ENCODE peak calls at places on chromosomes 11 and 22, in six cellular contexts. F is mucosa of gallbladder, N is left ventricle myocardium inferior, V is cardiac fibroblast, U is HL-60, Z is NCI-H82. I is an unnamed sample.

GRCh38 chr11:120973501-120973900 is 50.4 kb upstream of the TBCEL start:
- DNase-seq in U (no peak), Z (no peak), F (no peak), V (no peak), N (no peak), I (no peak)

GRCh38 chr22:20086101-20086599 is 6.1 kb downstream of the DGCR8 start:
- DNase-seq in F (no peak), Z (no peak), N (no peak), V (no peak), U (no peak), I (peak)

GRCh38 chr11:91396243-91397133 is 828.1 kb upstream of the FAT3 start:
- DNase-seq in N (no peak), V (peak), Z (no peak), U (no peak), F (no peak), I (no peak)

GRCh38 chr11:103806130-103806900 is 230.1 kb upstream of the DDI1 start:
- DNase-seq in V (peak), U (no peak), Z (no peak), F (peak), N (no peak), I (no peak)

GRCh38 chr11:1392111-1392510 is 2.4 kb downstream of the BRSK2 start:
- DNase-seq in Z (no peak), N (no peak), V (no peak), U (no peak), F (no peak), I (no peak)

GRCh38 chr22:36753916-36754315 is 22.0 kb downstream of the IFT27 start:
- DNase-seq in Z (no peak), N (no peak), F (no peak), U (no peak), V (no peak), I (no peak)

GRCh38 chr11:73387594-73388021 is 11.4 kb downstream of the RELT start:
- DNase-seq in V (no peak), U (no peak), Z (no peak), F (no peak), N (no peak), I (no peak)

GRCh38 chr11:71447791-71448256 is 369 bp downstream of the DHCR7 start:
- DNase-seq in F (peak), Z (peak), V (no peak), U (no peak), N (no peak), I (peak)

GRCh38 chr11:9834281-9834680 is 170.4 kb downstream of the SWAP70 start:
- DNase-seq in U (no peak), Z (no peak), F (no peak), N (no peak), V (no peak), I (no peak)

GRCh38 chr11:78022397-78023396 is at the start of gene KCTD14:
- DNase-seq in F (no peak), Z (peak), N (no peak), U (no peak), V (peak), I (peak)

GRCh38 chr11:134039726-134040385 is 29.0 kb upstream of the JAM3 start:
- DNase-seq in F (no peak), V (no peak), N (no peak), U (no peak), Z (no peak), I (no peak)

GRCh38 chr11:126336065-126336464 is 19.4 kb upstream of the ST3GAL4 start:
- DNase-seq in Z (no peak), U (no peak), N (no peak), F (no peak), V (no peak), I (peak)

GRCh38 chr11:113534625-113535024 is 59.4 kb upstream of the DRD2 start:
- DNase-seq in V (no peak), N (no peak), F (no peak), U (no peak), Z (no peak), I (no peak)

GRCh38 chr22:27195104-27195503 is 537.7 kb downstream of the MIAT start:
- DNase-seq in Z (no peak), U (no peak), V (no peak), F (peak), N (peak), I (peak)

GRCh38 chr22:48827228-48827810 is 1000.4 kb downstream of the BRD1 start:
- DNase-seq in F (no peak), Z (no peak), N (no peak), V (no peak), U (no peak), I (no peak)

GRCh38 chr11:34585870-34586654 is 34.8 kb upstream of the EHF start:
- DNase-seq in Z (peak), N (no peak), U (peak), F (no peak), V (peak), I (no peak)

GRCh38 chr11:1832181-1832988 is 2.4 kb upstream of the SYT8 start:
- DNase-seq in Z (peak), F (no peak), V (no peak), N (peak), U (no peak), I (peak)

GRCh38 chr11:105177658-105178057 is 38.1 kb upstream of the CARD18 start:
- DNase-seq in Z (no peak), N (no peak), U (no peak), F (no peak), V (peak), I (no peak)

GRCh38 chr11:16787035-16787744 is 48.7 kb downstream of the C11orf58 start:
- DNase-seq in Z (no peak), V (peak), F (no peak), N (no peak), U (no peak), I (no peak)

GRCh38 chr22:48779211-48779643 is 1048.4 kb downstream of the BRD1 start:
- DNase-seq in N (no peak), U (no peak), Z (no peak), F (no peak), V (no peak), I (no peak)

GRCh38 chr22:46609724-46610161 is 10.4 kb upstream of the GRAMD4 start:
- DNase-seq in Z (no peak), N (no peak), F (no peak), U (no peak), V (no peak), I (no peak)

GRCh38 chr11:2375341-2375853 is 1.7 kb upstream of the CD81 start:
- DNase-seq in Z (no peak), V (no peak), F (no peak), N (peak), U (no peak), I (peak)

GRCh38 chr11:134345237-134345550 is 13.4 kb downstream of the GLB1L2 start:
- DNase-seq in F (no peak), N (no peak), U (no peak), V (no peak), Z (no peak), I (no peak)

GRCh38 chr11:66272600-66272999 is 4.2 kb downstream of the RAB1B start:
- DNase-seq in F (no peak), U (no peak), N (no peak), V (no peak), Z (no peak), I (no peak)

GRCh38 chr11:3227568-3228444 is 4.4 kb downstream of the MRGPRE start:
- DNase-seq in F (peak), N (no peak), Z (no peak), V (no peak), U (peak), I (peak)

GRCh38 chr11:62201376-62201775 is 7.1 kb upstream of the SCGB2A1 start:
- DNase-seq in N (no peak), Z (no peak), U (no peak), F (no peak), V (no peak), I (no peak)

GRCh38 chr11:124481365-124482323 is 36.1 kb upstream of the OR8B8 start:
- DNase-seq in N (no peak), U (no peak), F (no peak), V (peak), Z (peak), I (no peak)

GRCh38 chr11:86551693-86552092 is 120.7 kb downstream of the ME3 start:
- DNase-seq in Z (no peak), V (no peak), F (no peak), N (no peak), U (no peak), I (no peak)

GRCh38 chr22:38482662-38483308 is 14.9 kb downstream of the KDELR3 start:
- DNase-seq in N (no peak), U (no peak), Z (no peak), V (no peak), F (no peak), I (no peak)

GRCh38 chr22:23431337-23432072 is 148.6 kb downstream of the IGLL1 start:
- DNase-seq in V (no peak), Z (no peak), N (no peak), F (peak), U (no peak), I (no peak)

GRCh38 chr22:39661842-39662676 is 91.5 kb downstream of the CACNA1I start:
- DNase-seq in Z (peak), F (peak), N (no peak), V (no peak), U (no peak), I (no peak)

GRCh38 chr11:6418199-6418957 is 516 bp downstream of the APBB1 start:
- DNase-seq in U (no peak), Z (peak), V (no peak), F (no peak), N (peak), I (peak)

GRCh38 chr11:130179396-130180306 is 20.1 kb downstream of the ST14 start:
- DNase-seq in N (no peak), U (no peak), Z (no peak), F (peak), V (no peak), I (no peak)

GRCh38 chr11:84430661-84431060 is 1144.5 kb upstream of the CCDC90B start:
- DNase-seq in U (no peak), N (no peak), Z (peak), F (no peak), V (no peak), I (no peak)

GRCh38 chr11:91305402-91305801 is 919.2 kb upstream of the FAT3 start:
- DNase-seq in V (no peak), U (no peak), N (no peak), Z (peak), F (no peak), I (no peak)

GRCh38 chr11:71474141-71474770 is 21.3 kb downstream of the NADSYN1 start:
- DNase-seq in F (no peak), Z (no peak), N (no peak), V (no peak), U (no peak), I (peak)

GRCh38 chr11:75591371-75591770 is 29.3 kb downstream of the SERPINH1 start:
- DNase-seq in U (no peak), Z (no peak), N (no peak), V (no peak), F (no peak), I (no peak)

GRCh38 chr22:16387088-16387487 is 205.5 kb downstream of the CCT8L2 start:
- DNase-seq in F (no peak), V (no peak), N (no peak), Z (peak), U (no peak), I (no peak)

I was measured in Right ventricle myocardium superior.